ENCODE peak calls at places on chromosomes 12 and 14, in four cellular contexts. One of them, this sample, is unnamed.

GRCh38 chr14:38419579-38419978 is 163.7 kb upstream of the CLEC14A start:
- DNase-seq in OCI-LY7: no peak
- DNase-seq in HCT116: no peak
- DNase-seq in neural crest cell: no peak
- DNase-seq in this sample: no peak

GRCh38 chr14:71555654-71556559 is 376.3 kb upstream of the RGS6 start:
- DNase-seq in HCT116: no peak
- DNase-seq in neural crest cell: no peak
- DNase-seq in OCI-LY7: peak
- DNase-seq in this sample: peak

GRCh38 chr12:132955094-132955932 is 793 bp downstream of the ZNF605 start:
- DNase-seq in HCT116: no peak
- DNase-seq in OCI-LY7: peak
- DNase-seq in neural crest cell: peak
- DNase-seq in this sample: peak

GRCh38 chr12:65826513-65827171 is 2.4 kb downstream of the HMGA2 start:
- DNase-seq in HCT116: no peak
- DNase-seq in neural crest cell: no peak
- DNase-seq in OCI-LY7: no peak
- DNase-seq in this sample: no peak

GRCh38 chr12:45969084-45969483 is 21.3 kb downstream of the SCAF11 start:
- DNase-seq in OCI-LY7: no peak
- DNase-seq in neural crest cell: no peak
- DNase-seq in HCT116: no peak
- DNase-seq in this sample: no peak

GRCh38 chr12:47032644-47033043 is 46.8 kb upstream of the PCED1B start:
- DNase-seq in OCI-LY7: peak
- DNase-seq in HCT116: peak
- DNase-seq in neural crest cell: no peak
- DNase-seq in this sample: no peak

GRCh38 chr14:81384900-81385299 is 15.2 kb downstream of the STON2 start:
- DNase-seq in neural crest cell: no peak
- DNase-seq in OCI-LY7: no peak
- DNase-seq in HCT116: no peak
- DNase-seq in this sample: no peak

GRCh38 chr14:67514203-67514607 is 18.9 kb upstream of the PLEKHH1 start:
- DNase-seq in neural crest cell: no peak
- DNase-seq in OCI-LY7: no peak
- DNase-seq in HCT116: no peak
- DNase-seq in this sample: no peak

GRCh38 chr12:61810486-61810885 is 449.7 kb upstream of the USP15 start:
- DNase-seq in neural crest cell: no peak
- DNase-seq in HCT116: no peak
- DNase-seq in OCI-LY7: no peak
- DNase-seq in this sample: no peak

GRCh38 chr12:3142386-3142785 is 65.2 kb downstream of the TSPAN9 start:
- DNase-seq in neural crest cell: no peak
- DNase-seq in OCI-LY7: no peak
- DNase-seq in HCT116: no peak
- DNase-seq in this sample: no peak

GRCh38 chr14:52348279-52348678 is 34.2 kb downstream of the PTGER2 start:
- DNase-seq in neural crest cell: no peak
- DNase-seq in HCT116: no peak
- DNase-seq in OCI-LY7: no peak
- DNase-seq in this sample: no peak

GRCh38 chr12:65305346-65305950 is 27.0 kb downstream of the MSRB3 start:
- DNase-seq in neural crest cell: no peak
- DNase-seq in OCI-LY7: no peak
- DNase-seq in HCT116: no peak
- DNase-seq in this sample: no peak

GRCh38 chr14:23121401-23121800 is 2.3 kb upstream of the CEBPE start:
- DNase-seq in HCT116: no peak
- DNase-seq in OCI-LY7: peak
- DNase-seq in neural crest cell: no peak
- DNase-seq in this sample: peak

GRCh38 chr14:42214981-42215491 is 608.4 kb downstream of the LRFN5 start:
- DNase-seq in neural crest cell: no peak
- DNase-seq in OCI-LY7: no peak
- DNase-seq in HCT116: no peak
- DNase-seq in this sample: no peak

GRCh38 chr14:76918176-76918750 is 92.1 kb downstream of the LRRC74A start:
- DNase-seq in neural crest cell: no peak
- DNase-seq in OCI-LY7: no peak
- DNase-seq in HCT116: no peak
- DNase-seq in this sample: no peak

GRCh38 chr14:105322791-105323556 is 8.4 kb downstream of the PACS2 start:
- DNase-seq in OCI-LY7: no peak
- DNase-seq in HCT116: no peak
- DNase-seq in neural crest cell: no peak
- DNase-seq in this sample: no peak

GRCh38 chr12:124847113-124847512 is 16.6 kb downstream of the SCARB1 start:
- DNase-seq in neural crest cell: no peak
- DNase-seq in HCT116: no peak
- DNase-seq in OCI-LY7: no peak
- DNase-seq in this sample: no peak

GRCh38 chr14:103905861-103906456 is 22.3 kb upstream of the TDRD9 start:
- DNase-seq in OCI-LY7: no peak
- DNase-seq in HCT116: no peak
- DNase-seq in neural crest cell: no peak
- DNase-seq in this sample: peak

GRCh38 chr12:101243074-101243473 is 33.0 kb upstream of the SLC5A8 start:
- DNase-seq in neural crest cell: no peak
- DNase-seq in OCI-LY7: no peak
- DNase-seq in HCT116: no peak
- DNase-seq in this sample: no peak

GRCh38 chr12:92064420-92064819 is 81.2 kb downstream of the BTG1 start:
- DNase-seq in OCI-LY7: no peak
- DNase-seq in neural crest cell: no peak
- DNase-seq in HCT116: no peak
- DNase-seq in this sample: no peak

GRCh38 chr12:20212658-20213387 is 155.5 kb upstream of the PDE3A start:
- DNase-seq in neural crest cell: peak
- DNase-seq in OCI-LY7: no peak
- DNase-seq in HCT116: peak
- DNase-seq in this sample: no peak

GRCh38 chr12:49947593-49948226 is 2.8 kb upstream of the AQP2 start:
- DNase-seq in OCI-LY7: no peak
- DNase-seq in neural crest cell: no peak
- DNase-seq in HCT116: no peak
- DNase-seq in this sample: no peak

GRCh38 chr14:94544726-94545125 is 16.5 kb upstream of the SERPINA4 start:
- DNase-seq in neural crest cell: no peak
- DNase-seq in OCI-LY7: no peak
- DNase-seq in HCT116: no peak
- DNase-seq in this sample: no peak

GRCh38 chr12:67208326-67209067 is 60.7 kb upstream of the CAND1 start:
- DNase-seq in OCI-LY7: no peak
- DNase-seq in neural crest cell: no peak
- DNase-seq in HCT116: no peak
- DNase-seq in this sample: no peak

GRCh38 chr12:108879615-108880254 is at the start of gene DAO:
- DNase-seq in OCI-LY7: no peak
- DNase-seq in neural crest cell: no peak
- DNase-seq in HCT116: no peak
- DNase-seq in this sample: no peak
- TF ChIP-seq CTCF in OCI-LY7: no peak
- TF ChIP-seq CTCF in neural crest cell: no peak
- TF ChIP-seq CTCF in HCT116: no peak
- TF ChIP-seq CTCF in this sample: no peak

GRCh38 chr12:53219956-53220856 is 11.8 kb downstream of the RARG start:
- DNase-seq in OCI-LY7: peak
- DNase-seq in HCT116: peak
- DNase-seq in neural crest cell: no peak
- DNase-seq in this sample: peak
- TF ChIP-seq CTCF in OCI-LY7: no peak
- TF ChIP-seq CTCF in HCT116: no peak
- TF ChIP-seq CTCF in neural crest cell: no peak
- TF ChIP-seq CTCF in this sample: no peak

GRCh38 chr12:56571131-56571530 is 49.5 kb downstream of the RBMS2 start:
- DNase-seq in OCI-LY7: no peak
- DNase-seq in HCT116: no peak
- DNase-seq in neural crest cell: no peak
- DNase-seq in this sample: no peak

DNA sequence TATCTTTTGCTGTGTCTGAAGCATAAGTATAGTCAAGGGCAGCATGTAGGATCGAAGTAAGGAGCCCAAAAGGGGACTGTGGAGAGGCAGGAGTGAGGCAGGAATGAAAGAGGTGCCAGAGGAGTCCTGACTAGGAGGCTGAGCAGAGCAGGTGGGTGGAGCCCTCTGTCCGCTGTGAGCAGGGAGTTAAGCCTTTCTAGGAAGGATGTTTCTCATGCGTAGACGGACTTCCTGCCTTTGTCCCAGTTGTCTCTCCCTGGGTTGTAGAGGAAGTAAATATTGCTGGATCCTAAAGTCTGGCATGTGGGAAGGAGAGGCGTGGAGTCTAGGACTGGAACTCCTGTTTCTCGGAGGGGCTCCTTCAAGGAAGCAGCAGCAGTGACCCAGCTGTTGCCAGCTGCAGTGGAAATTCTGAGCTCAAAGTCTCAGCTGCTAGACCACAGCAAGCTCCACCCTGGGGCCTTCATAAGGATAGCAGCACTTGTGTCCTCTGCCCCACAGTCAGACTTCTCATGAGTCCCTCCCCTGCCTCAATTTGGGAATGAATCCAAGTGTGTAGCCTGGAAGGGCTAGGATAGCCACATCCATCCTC is 44.0 kb downstream of the RBMS2 start:
- DNase-seq in HCT116: no peak
- DNase-seq in neural crest cell: no peak
- DNase-seq in OCI-LY7: peak
- DNase-seq in this sample: peak
- TF ChIP-seq CTCF in HCT116: no peak
- TF ChIP-seq CTCF in neural crest cell: no peak
- TF ChIP-seq CTCF in OCI-LY7: no peak
- TF ChIP-seq CTCF in this sample: no peak

DNA sequence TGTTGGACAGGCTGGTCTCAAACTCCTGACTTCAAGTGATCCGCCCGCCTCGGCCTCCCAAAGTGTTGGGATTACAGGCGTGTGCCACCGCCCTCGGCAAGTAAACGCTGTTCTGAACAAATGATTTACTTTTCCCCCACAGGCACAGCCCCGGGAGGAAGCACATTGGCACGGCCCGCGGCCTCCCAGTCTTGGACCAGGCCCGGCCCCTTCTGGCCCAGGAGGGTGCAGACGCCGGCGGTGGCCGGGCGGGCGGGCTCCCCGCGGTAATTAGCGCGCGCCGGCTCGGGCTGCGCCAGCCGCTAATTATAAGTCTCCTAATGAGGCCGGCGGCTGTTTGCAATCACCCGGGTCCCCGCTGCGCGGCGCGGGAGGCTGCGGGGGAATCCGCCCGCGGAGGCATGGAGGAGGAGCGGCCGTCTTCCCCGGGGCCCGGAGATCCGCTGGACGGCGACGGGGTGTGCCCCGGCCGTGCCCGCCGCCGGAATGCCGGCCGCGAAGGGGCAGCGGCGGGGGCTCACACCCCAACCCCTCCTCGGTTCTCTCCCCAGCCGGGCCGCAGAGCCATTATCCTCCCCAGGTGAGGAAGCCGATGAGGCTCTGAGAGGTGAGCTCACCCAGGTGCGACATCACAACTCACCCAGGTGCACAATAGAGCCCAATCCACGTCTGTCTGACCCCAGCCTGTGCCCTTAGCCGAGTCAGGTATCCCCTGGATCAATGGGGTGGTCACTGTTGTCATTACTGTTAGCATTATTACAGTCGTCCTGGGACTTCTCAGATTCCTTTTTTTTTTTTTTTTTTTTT is 3.3 kb upstream of the POP5 start:
- DNase-seq in neural crest cell: peak
- DNase-seq in HCT116: peak
- DNase-seq in OCI-LY7: peak
- DNase-seq in this sample: peak
- TF ChIP-seq CTCF in neural crest cell: peak
- TF ChIP-seq CTCF in HCT116: peak
- TF ChIP-seq CTCF in OCI-LY7: peak
- TF ChIP-seq CTCF in this sample: peak

This sample was measured in GM13976.